ENCODE peak calls at places on chromosomes 4 and X, in nine cellular contexts. X is IMR-90; C is GM20000; P is NCI-H1105; F is AML-193; I is CD8-positive, alpha-beta memory T cell; K is heart right ventricle; O is NCI-H1092; H is fibroblast of mammary gland. L is an unnamed sample.

GRCh38 chr4:7843831-7844230 is 95.8 kb downstream of the AFAP1 start:
- DNase-seq in P (no peak), C (no peak), K (no peak), I (no peak), O (no peak), F (no peak), H (no peak), X (no peak), L (no peak)

GRCh38 chr4:83561381-83561780 is 25.5 kb downstream of the GPAT3 start:
- DNase-seq in C (no peak), X (peak; percentile 74), H (peak; percentile 85), F (no peak), O (no peak), K (no peak), P (no peak), I (no peak), L (no peak)

GRCh38 chr4:12472082-12472481 is 1012.1 kb downstream of the RAB28 start:
- DNase-seq in X (no peak), O (no peak), C (no peak), I (no peak), K (no peak), F (no peak), P (no peak), H (no peak), L (no peak)

GRCh38 chr4:53601251-53601764 is 10.0 kb upstream of the LNX1 start:
- DNase-seq in K (no peak), C (peak; percentile 31), I (no peak), P (peak; percentile 72), X (no peak), H (no peak), O (peak; percentile 91), F (no peak), L (no peak)

GRCh38 chrX:2408856-2409255 is 91.9 kb downstream of the DHRSX start:
- DNase-seq in O (no peak), H (no peak), F (no peak), P (no peak), I (no peak), X (no peak), C (no peak), K (no peak), L (no peak)

GRCh38 chrX:65821721-65822496 is 154.5 kb downstream of the MSN start:
- DNase-seq in I (peak; percentile 27), K (peak; percentile 3), C (peak; percentile 11), X (no peak), P (peak; percentile 5), F (peak; percentile 10), H (no peak), O (no peak), L (no peak)

GRCh38 chr4:108624263-108625056 is 4.1 kb downstream of the RPL34 start:
- DNase-seq in F (no peak), X (no peak), H (no peak), K (no peak), C (no peak), I (no peak), O (no peak), P (no peak), L (no peak)

GRCh38 chr4:137474711-137475301 is 57.5 kb downstream of the PCDH18 start:
- DNase-seq in P (peak; percentile 37), X (peak; percentile 70), I (no peak), K (no peak), F (no peak), H (peak; percentile 46), C (no peak), O (peak; percentile 10), L (no peak)

GRCh38 chr4:113882668-113883067 is 96.8 kb downstream of the ARSJ start:
- DNase-seq in P (no peak), C (no peak), H (peak; percentile 19), X (peak; percentile 49), I (no peak), K (no peak), F (no peak), O (no peak), L (no peak)

GRCh38 chr4:102608190-102608589 is 107.0 kb downstream of the NFKB1 start:
- DNase-seq in H (peak; percentile 44), P (no peak), O (no peak), F (no peak), K (no peak), C (no peak), X (peak; percentile 54), I (no peak), L (no peak)

GRCh38 chr4:184583738-184584502 is 65.3 kb downstream of the CASP3 start:
- DNase-seq in I (no peak), O (no peak), P (no peak), H (no peak), F (no peak), K (no peak), C (peak; percentile 67), X (no peak), L (no peak)

GRCh38 chr4:80367737-80368136 is 32.2 kb downstream of the CFAP299 start:
- DNase-seq in F (no peak), X (peak; percentile 65), O (no peak), K (no peak), C (no peak), H (peak; percentile 81), I (no peak), P (no peak), L (no peak)

GRCh38 chrX:48472851-48473717 is 2.9 kb upstream of the FTSJ1 start:
- DNase-seq in X (no peak), K (no peak), H (no peak), C (no peak), O (no peak), I (no peak), P (no peak), F (no peak), L (no peak)

GRCh38 chr4:115154826-115155225 is 41.4 kb upstream of the NDST4 start:
- DNase-seq in H (peak; percentile 55), P (no peak), I (no peak), K (no peak), X (no peak), C (no peak), F (no peak), O (no peak), L (no peak)

GRCh38 chr4:1234296-1234695 is 14.6 kb downstream of the CTBP1 start:
- DNase-seq in C (no peak), K (no peak), I (no peak), H (peak; percentile 77), X (peak; percentile 12), O (no peak), F (no peak), P (no peak), L (no peak)

GRCh38 chr4:183816882-183817509 is 88.1 kb upstream of the STOX2 start:
- DNase-seq in O (no peak), K (no peak), I (no peak), C (no peak), F (no peak), X (no peak), P (no peak), H (no peak), L (no peak)

GRCh38 chr4:18248611-18249010 is 227.1 kb upstream of the LCORL start:
- DNase-seq in C (no peak), H (no peak), O (no peak), F (no peak), I (no peak), K (no peak), P (no peak), X (no peak), L (no peak)

GRCh38 chrX:68938244-68939004 is 109.6 kb downstream of the EFNB1 start:
- DNase-seq in K (peak; percentile 57), F (no peak), X (peak; percentile 47), C (no peak), O (no peak), H (peak; percentile 81), I (no peak), P (no peak), L (no peak)

GRCh38 chr4:113256946-113257345 is 207.5 kb downstream of the ANK2 start:
- DNase-seq in F (no peak), X (peak; percentile 8), I (no peak), H (peak; percentile 80), P (no peak), O (no peak), K (no peak), C (no peak), L (no peak)

GRCh38 chr4:131013226-131013625 is 1917.3 kb downstream of the C4orf33 start:
- DNase-seq in H (no peak), K (no peak), P (no peak), O (no peak), X (no peak), F (no peak), C (no peak), I (no peak), L (no peak)

GRCh38 chr4:182113774-182114173 is 129.4 kb upstream of the TENM3 start:
- DNase-seq in P (no peak), H (peak; percentile 66), F (no peak), K (no peak), I (no peak), X (peak; percentile 16), O (no peak), C (no peak), L (no peak)

GRCh38 chrX:21374994-21375794 is 976 bp downstream of the CNKSR2 start:
- DNase-seq in P (no peak), O (no peak), I (peak; percentile 17), F (no peak), X (no peak), H (no peak), K (no peak), C (peak; percentile 9), L (no peak)

GRCh38 chr4:84497220-84497834 is 1.8 kb downstream of the NKX6-1 start:
- DNase-seq in O (no peak), X (peak; percentile 2), F (no peak), H (peak; percentile 37), I (no peak), C (peak; percentile 27), P (no peak), K (no peak), L (no peak)

GRCh38 chr4:40587826-40588225 is 41.8 kb downstream of the RBM47 start:
- DNase-seq in C (no peak), F (peak; percentile 20), I (no peak), X (peak; percentile 73), K (no peak), H (peak; percentile 66), O (no peak), P (no peak), L (no peak)

GRCh38 chr4:67333663-67334062 is 211.6 kb downstream of the CENPC start:
- DNase-seq in X (no peak), C (no peak), O (no peak), F (no peak), H (peak; percentile 3), P (no peak), K (no peak), I (no peak), L (no peak)

GRCh38 chrX:38347136-38347535 is 5.3 kb upstream of the OTC start:
- DNase-seq in I (no peak), O (no peak), K (peak; percentile 7), H (peak; percentile 83), C (no peak), P (no peak), X (peak; percentile 52), F (peak; percentile 82), L (peak; percentile 70)

L was measured in GF-D8.